ENCODE peak calls at places on chromosome 11, in four cellular contexts. One of them, this sample, is unnamed.

GRCh38 chr11:47946682-47947575 is 33.4 kb upstream of the PTPRJ start:
- DNase-seq in heart left ventricle: peak
- DNase-seq in lung microvascular endothelial cell: peak
- DNase-seq in OCI-M1: peak
- DNase-seq in this sample: peak

GRCh38 chr11:69234740-69235710 is 58.9 kb upstream of the MYEOV start:
- DNase-seq in heart left ventricle: no peak
- DNase-seq in lung microvascular endothelial cell: no peak
- DNase-seq in OCI-M1: peak
- DNase-seq in this sample: no peak

GRCh38 chr11:123063396-123064267 is 1.7 kb upstream of the HSPA8 start:
- DNase-seq in heart left ventricle: no peak
- DNase-seq in lung microvascular endothelial cell: peak
- DNase-seq in OCI-M1: peak
- DNase-seq in this sample: peak

GRCh38 chr11:62141111-62142042 is 17.6 kb downstream of the INCENP start:
- DNase-seq in heart left ventricle: no peak
- DNase-seq in lung microvascular endothelial cell: no peak
- DNase-seq in OCI-M1: no peak
- DNase-seq in this sample: no peak

GRCh38 chr11:107707128-107707760 is 4.6 kb downstream of the SLN start:
- DNase-seq in heart left ventricle: no peak
- DNase-seq in lung microvascular endothelial cell: no peak
- DNase-seq in OCI-M1: no peak
- DNase-seq in this sample: no peak

GRCh38 chr11:71147331-71147730 is 105.0 kb downstream of the SHANK2 start:
- DNase-seq in heart left ventricle: no peak
- DNase-seq in lung microvascular endothelial cell: no peak
- DNase-seq in OCI-M1: no peak
- DNase-seq in this sample: no peak

GRCh38 chr11:16737860-16738197 is 618 bp upstream of the C11orf58 start:
- DNase-seq in heart left ventricle: no peak
- DNase-seq in lung microvascular endothelial cell: no peak
- DNase-seq in OCI-M1: no peak
- DNase-seq in this sample: no peak

GRCh38 chr11:34366522-34366921 is 8.7 kb upstream of the ABTB2 start:
- DNase-seq in heart left ventricle: no peak
- DNase-seq in lung microvascular endothelial cell: peak
- DNase-seq in OCI-M1: peak
- DNase-seq in this sample: peak

GRCh38 chr11:44680982-44681597 is 45.7 kb upstream of the TSPAN18 start:
- DNase-seq in heart left ventricle: no peak
- DNase-seq in lung microvascular endothelial cell: peak
- DNase-seq in OCI-M1: peak
- DNase-seq in this sample: no peak

GRCh38 chr11:120432056-120433018 is 79.2 kb upstream of the GRIK4 start:
- DNase-seq in heart left ventricle: no peak
- DNase-seq in lung microvascular endothelial cell: peak
- DNase-seq in OCI-M1: peak
- DNase-seq in this sample: peak

GRCh38 chr11:8337396-8337795 is 73.7 kb upstream of the LMO1 start:
- DNase-seq in heart left ventricle: no peak
- DNase-seq in lung microvascular endothelial cell: no peak
- DNase-seq in OCI-M1: no peak
- DNase-seq in this sample: no peak

GRCh38 chr11:55648027-55648426 is at the start of gene OR4S2:
- DNase-seq in heart left ventricle: no peak
- DNase-seq in lung microvascular endothelial cell: no peak
- DNase-seq in OCI-M1: no peak
- DNase-seq in this sample: no peak

GRCh38 chr11:13440100-13440855 is 22.7 kb downstream of the BTBD10 start:
- DNase-seq in heart left ventricle: no peak
- DNase-seq in lung microvascular endothelial cell: peak
- DNase-seq in OCI-M1: peak
- DNase-seq in this sample: peak

GRCh38 chr11:117417342-117417741 is 89.7 kb downstream of the CEP164 start:
- DNase-seq in heart left ventricle: no peak
- DNase-seq in lung microvascular endothelial cell: no peak
- DNase-seq in OCI-M1: no peak
- DNase-seq in this sample: no peak

GRCh38 chr11:46700251-46701077 is at the start of the genes ARHGAP1 and ZNF408:
- DNase-seq in heart left ventricle: peak
- DNase-seq in lung microvascular endothelial cell: peak
- DNase-seq in OCI-M1: peak
- DNase-seq in this sample: peak

GRCh38 chr11:102347526-102348331 is 715 bp downstream of the BIRC2 start:
- DNase-seq in heart left ventricle: no peak
- DNase-seq in lung microvascular endothelial cell: peak
- DNase-seq in OCI-M1: peak
- DNase-seq in this sample: peak

GRCh38 chr11:71193431-71193830 is 58.9 kb downstream of the SHANK2 start:
- DNase-seq in heart left ventricle: no peak
- DNase-seq in lung microvascular endothelial cell: no peak
- DNase-seq in OCI-M1: no peak
- DNase-seq in this sample: no peak

GRCh38 chr11:723120-723883 is 17.3 kb downstream of the EPS8L2 start:
- DNase-seq in heart left ventricle: no peak
- DNase-seq in lung microvascular endothelial cell: peak
- DNase-seq in OCI-M1: peak
- DNase-seq in this sample: peak

GRCh38 chr11:107563702-107564101 is 1.8 kb downstream of the ALKBH8 start:
- DNase-seq in heart left ventricle: no peak
- DNase-seq in lung microvascular endothelial cell: peak
- DNase-seq in OCI-M1: peak
- DNase-seq in this sample: peak

GRCh38 chr11:121595717-121596156 is 143.0 kb upstream of the SORL1-AS1 start:
- DNase-seq in heart left ventricle: no peak
- DNase-seq in lung microvascular endothelial cell: peak
- DNase-seq in OCI-M1: no peak
- DNase-seq in this sample: peak

GRCh38 chr11:986270-986951 is 50.1 kb downstream of the MUC6 start:
- DNase-seq in heart left ventricle: no peak
- DNase-seq in lung microvascular endothelial cell: no peak
- DNase-seq in OCI-M1: no peak
- DNase-seq in this sample: no peak

GRCh38 chr11:115238086-115238485 is 266.1 kb downstream of the CADM1 start:
- DNase-seq in heart left ventricle: no peak
- DNase-seq in lung microvascular endothelial cell: no peak
- DNase-seq in OCI-M1: no peak
- DNase-seq in this sample: no peak

GRCh38 chr11:114314096-114314495 is 17.9 kb downstream of the NNMT start:
- DNase-seq in heart left ventricle: no peak
- DNase-seq in lung microvascular endothelial cell: no peak
- DNase-seq in OCI-M1: no peak
- DNase-seq in this sample: no peak

GRCh38 chr11:117706322-117706814 is 90.6 kb downstream of the DSCAML1 start:
- DNase-seq in heart left ventricle: no peak
- DNase-seq in lung microvascular endothelial cell: no peak
- DNase-seq in OCI-M1: no peak
- DNase-seq in this sample: no peak